ENCODE peak calls at places on chromosome 6, in eight cellular contexts. T, U, A, Q, H, S, K and V are unnamed samples.

GRCh38 chr6:144548525-144548924 is 263.4 kb downstream of the UTRN start:
- DNase-seq in A (no peak), H (no peak), U (no peak), T (no peak), K (no peak), Q (no peak), S (no peak), V (no peak)

GRCh38 chr6:140554421-140554820 is 1180.0 kb upstream of the CITED2 start:
- DNase-seq in T (no peak), U (no peak), H (peak), A (no peak), S (no peak), K (no peak), Q (peak), V (no peak)

GRCh38 chr6:118876814-118877213 is 17.1 kb upstream of the ASF1A start:
- DNase-seq in H (peak), U (no peak), S (no peak), T (no peak), Q (no peak), A (no peak), K (no peak), V (no peak)

GRCh38 chr6:35370799-35371493 is 28.6 kb downstream of the PPARD start:
- DNase-seq in T (no peak), S (peak), K (peak), A (no peak), Q (no peak), H (peak), U (no peak), V (no peak)

GRCh38 chr6:141482773-141483172 is 650.0 kb upstream of the GJE1 start:
- DNase-seq in H (peak), A (no peak), U (no peak), T (no peak), K (no peak), S (no peak), Q (peak), V (no peak)

GRCh38 chr6:2877960-2878359 is 25.1 kb downstream of the SERPINB9 start:
- DNase-seq in A (no peak), H (no peak), T (no peak), Q (no peak), U (no peak), K (no peak), S (no peak), V (no peak)

GRCh38 chr6:28693033-28693750 is 167.5 kb downstream of the GPX5 start:
- DNase-seq in K (no peak), U (no peak), H (peak), Q (peak), S (no peak), T (no peak), A (no peak), V (no peak)

GRCh38 chr6:167093922-167094432 is 28.9 kb upstream of the CCR6 start:
- DNase-seq in A (no peak), S (no peak), U (no peak), K (no peak), Q (no peak), H (no peak), T (peak), V (peak)